ENCODE peak calls at places on chromosomes 11 and 22, in nine cellular contexts. B is sigmoid colon, S is endothelial cell of umbilical vein, G is GM12878, Q is stomach, T is GM12891, H is GM23338, Y is breast epithelium, Z is transverse colon. J is an unnamed sample.

GRCh38 chr11:105046898-105047579 is 1.9 kb upstream of the CARD16 start:
- DNase-seq in B (peak; percentile 74), S (peak; percentile 95), G (no peak), Q (no peak), T (no peak), H (peak; percentile 11), Y (no peak), Z (peak; percentile 35), J (no peak)

GRCh38 chr22:45528046-45528445 is 25.4 kb downstream of the FBLN1 start:
- DNase-seq in B (no peak), S (no peak), G (no peak), Q (no peak), T (no peak), H (no peak), Y (no peak), Z (no peak), J (no peak)

GRCh38 chr11:103898065-103898464 is 138.4 kb upstream of the DDI1 start:
- DNase-seq in B (no peak), S (no peak), G (peak; percentile 40), Q (no peak), T (no peak), H (no peak), Y (no peak), Z (no peak), J (no peak)

GRCh38 chr22:20111045-20111688 is 4.7 kb upstream of the RANBP1 start:
- DNase-seq in B (no peak), S (peak; percentile 23), G (no peak), Q (no peak), T (peak; percentile 66), H (peak; percentile 78), Y (no peak), Z (no peak), J (no peak)

GRCh38 chr11:128465946-128466688 is 121.2 kb downstream of the ETS1 start:
- DNase-seq in B (no peak), S (no peak), G (no peak), Q (no peak), T (no peak), H (no peak), Y (no peak), Z (no peak), J (no peak)

GRCh38 chr11:43418197-43418596 is 59.5 kb downstream of the TTC17 start:
- DNase-seq in B (no peak), S (no peak), G (no peak), Q (no peak), T (no peak), H (no peak), Y (no peak), Z (no peak), J (no peak)

GRCh38 chr11:45655347-45655756 is 10.1 kb downstream of the CHST1 start:
- DNase-seq in B (peak; percentile 84), S (peak; percentile 78), G (no peak), Q (peak; percentile 72), T (peak; percentile 77), H (peak; percentile 94), Y (peak; percentile 72), Z (peak; percentile 65), J (no peak)

GRCh38 chr22:30438559-30438958 is 13.0 kb downstream of the MTFP1 start:
- DNase-seq in B (no peak), S (no peak), G (no peak), Q (no peak), T (no peak), H (no peak), Y (no peak), Z (peak; percentile 29), J (no peak)

GRCh38 chr11:8011981-8012444 is 24.9 kb downstream of the EIF3F start:
- DNase-seq in B (no peak), S (no peak), G (no peak), Q (no peak), T (no peak), H (no peak), Y (no peak), Z (no peak), J (no peak)

GRCh38 chr11:36564376-36565032 is 3.3 kb upstream of the RAG1 start:
- DNase-seq in B (no peak), S (peak; percentile 64), G (peak; percentile 20), Q (peak; percentile 58), T (peak; percentile 9), H (peak; percentile 85), Y (no peak), Z (peak; percentile 47), J (peak; percentile 57)

GRCh38 chr11:100793525-100793924 is 106.4 kb downstream of the ARHGAP42 start:
- DNase-seq in B (no peak), S (peak; percentile 31), G (no peak), Q (no peak), T (no peak), H (no peak), Y (no peak), Z (no peak), J (no peak)

GRCh38 chr11:126602993-126603392 is 247.5 kb downstream of the ST3GAL4 start:
- DNase-seq in B (no peak), S (no peak), G (no peak), Q (no peak), T (no peak), H (no peak), Y (no peak), Z (no peak), J (no peak)

GRCh38 chr11:95086116-95086515 is 3.5 kb upstream of the ENDOD1 start:
- DNase-seq in B (no peak), S (no peak), G (no peak), Q (no peak), T (no peak), H (no peak), Y (no peak), Z (no peak), J (no peak)
- TF ChIP-seq POLR2AphosphoS5 in B (no peak), S (no peak), G (no peak), Q (no peak), T (no peak), H (no peak), Y (no peak), Z (no peak), J (no peak)

DNA sequence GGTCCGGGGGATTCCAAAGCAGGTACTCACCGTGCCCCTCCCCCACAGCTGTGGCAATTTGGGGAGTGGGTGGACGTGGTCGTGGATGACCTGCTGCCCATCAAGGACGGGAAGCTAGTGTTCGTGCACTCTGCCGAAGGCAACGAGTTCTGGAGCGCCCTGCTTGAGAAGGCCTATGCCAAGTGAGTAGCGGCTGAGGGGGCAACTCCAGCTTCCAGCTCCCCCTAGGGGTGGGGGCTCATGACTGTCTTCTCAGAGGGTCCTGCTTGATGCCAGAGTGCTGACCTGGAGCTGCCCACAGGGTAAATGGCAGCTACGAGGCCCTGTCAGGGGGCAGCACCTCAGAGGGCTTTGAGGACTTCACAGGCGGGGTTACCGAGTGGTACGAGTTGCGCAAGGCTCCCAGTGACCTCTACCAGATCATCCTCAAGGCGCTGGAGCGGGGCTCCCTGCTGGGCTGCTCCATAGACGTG is 4.2 kb downstream of the CAPN1 start:
- DNase-seq in B (no peak), S (no peak), G (no peak), Q (no peak), T (no peak), H (peak; percentile 54), Y (no peak), Z (no peak), J (no peak)
- TF ChIP-seq POLR2AphosphoS5 in B (no peak), S (no peak), G (no peak), Q (no peak), T (no peak), H (no peak), Y (no peak), Z (no peak), J (no peak)

DNA sequence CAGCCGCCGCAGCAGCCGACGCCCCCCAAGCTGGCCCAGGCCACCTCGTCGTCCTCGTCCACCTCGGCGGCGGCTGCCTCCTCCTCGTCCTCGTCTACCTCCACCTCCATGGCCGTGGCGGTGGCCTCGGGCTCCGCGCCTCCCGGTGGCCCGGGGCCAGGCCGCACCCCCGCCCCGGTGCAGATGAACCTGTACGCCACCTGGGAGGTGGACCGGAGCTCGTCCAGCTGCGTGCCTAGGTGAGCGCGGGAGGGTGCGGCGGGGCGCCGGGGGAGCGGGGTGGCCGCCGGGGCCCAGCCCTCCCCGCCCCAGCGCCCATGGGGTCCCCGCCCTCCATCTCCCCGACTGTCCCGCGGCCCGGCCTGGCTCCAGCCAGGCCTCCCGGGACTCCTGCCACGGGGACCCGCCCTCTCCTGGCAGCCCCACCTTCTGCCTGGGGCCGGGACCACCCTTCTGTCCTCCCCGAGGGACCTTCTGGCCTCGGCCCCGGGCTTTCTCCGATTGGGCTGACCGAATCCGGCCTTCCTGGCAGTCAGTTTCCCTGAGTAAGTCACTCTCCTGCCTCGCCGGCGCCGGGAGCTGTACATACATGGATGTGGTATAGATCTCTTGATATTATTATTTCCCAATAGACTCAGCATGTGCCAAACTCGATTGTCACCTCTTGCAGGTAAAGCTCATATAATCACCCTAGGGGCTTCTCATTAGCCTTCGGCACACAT is 693 bp downstream of the PACS1 start:
- DNase-seq in B (peak; percentile 84), S (peak; percentile 52), G (no peak), Q (peak; percentile 63), T (no peak), H (peak; percentile 56), Y (peak; percentile 67), Z (peak; percentile 43), J (no peak)
- TF ChIP-seq POLR2AphosphoS5 in B (no peak), S (no peak), G (no peak), Q (no peak), T (no peak), H (no peak), Y (no peak), Z (no peak), J (no peak)

DNA sequence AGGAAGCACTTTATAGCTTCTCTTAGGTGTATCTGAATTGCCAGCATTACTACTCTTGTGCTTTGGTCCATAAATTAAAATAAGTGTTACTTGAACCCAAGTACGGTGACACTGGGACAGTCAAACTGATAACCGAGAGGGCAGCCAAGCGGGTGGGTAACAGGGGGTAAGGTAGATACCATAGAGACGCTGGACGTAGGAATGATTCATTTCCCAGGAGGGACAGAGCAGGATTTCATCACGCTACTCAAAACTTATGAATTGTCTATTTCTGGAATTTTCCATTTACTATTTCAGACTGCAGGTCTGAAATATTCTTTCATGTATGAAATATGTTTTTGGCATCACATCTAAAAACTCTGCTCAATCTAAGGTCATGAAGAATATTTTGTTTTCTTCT is 14.8 kb upstream of the SPATA19 start:
- DNase-seq in B (no peak), S (no peak), G (no peak), Q (no peak), T (no peak), H (no peak), Y (no peak), Z (no peak), J (no peak)
- TF ChIP-seq POLR2AphosphoS5 in B (no peak), S (no peak), G (no peak), Q (no peak), T (no peak), H (no peak), Y (no peak), Z (no peak), J (no peak)

DNA sequence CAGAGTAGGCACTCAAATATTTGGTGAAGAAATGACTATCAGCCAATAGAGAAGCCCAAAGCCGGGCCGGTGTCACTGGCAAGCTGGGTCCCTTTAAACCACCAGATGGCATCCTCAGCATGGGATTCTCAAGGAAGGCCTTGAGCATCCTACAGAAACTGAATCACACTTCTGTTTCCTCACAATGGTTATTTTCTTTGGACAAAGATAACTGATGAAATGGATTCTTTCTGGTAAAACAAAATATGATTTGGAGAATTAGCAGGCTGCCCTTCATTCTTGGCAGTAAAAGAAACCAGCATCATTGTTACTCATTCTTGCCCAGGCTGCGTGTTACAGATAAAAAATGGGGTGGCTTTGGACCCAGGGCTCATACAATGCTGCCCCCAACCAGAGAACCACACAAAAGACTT is 30.3 kb upstream of the ASPHD2 start:
- DNase-seq in B (peak; percentile 72), S (peak; percentile 72), G (no peak), Q (peak; percentile 55), T (peak; percentile 35), H (peak; percentile 84), Y (no peak), Z (peak; percentile 57), J (no peak)
- TF ChIP-seq POLR2AphosphoS5 in B (no peak), S (no peak), G (no peak), Q (no peak), T (no peak), H (no peak), Y (no peak), Z (no peak), J (no peak)

J was measured in SK-N-MC.